ENCODE peak calls at places on chromosomes 1 and 21, in five cellular contexts. I, A, W, E and H are unnamed samples.

GRCh38 chr1:226657788-226658537 is 81.1 kb downstream of the ITPKB start:
- DNase-seq in I (no peak), A (no peak), W (no peak), E (peak), H (no peak)

GRCh38 chr1:108560430-108561144 is 687 bp downstream of the EEIG2 start:
- DNase-seq in I (peak), A (peak), W (peak), E (no peak), H (peak)

GRCh38 chr1:246795906-246796694 is 71.9 kb downstream of the SCCPDH start:
- DNase-seq in I (no peak), A (no peak), W (no peak), E (no peak), H (no peak)

GRCh38 chr1:109040627-109041613 is 982 bp downstream of the WDR47 start:
- DNase-seq in I (no peak), A (peak), W (no peak), E (peak), H (peak)

GRCh38 chr21:31337991-31338891 is 5.8 kb downstream of the TIAM1 start:
- DNase-seq in I (no peak), A (no peak), W (no peak), E (no peak), H (no peak)

GRCh38 chr1:39675220-39675619 is 3.3 kb upstream of the NT5C1A start:
- DNase-seq in I (no peak), A (no peak), W (no peak), E (no peak), H (no peak)

GRCh38 chr1:212935387-212935981 is 14.9 kb upstream of the VASH2 start:
- DNase-seq in I (no peak), A (no peak), W (no peak), E (no peak), H (no peak)

GRCh38 chr1:37391181-37391949 is 83.0 kb upstream of the ZC3H12A start:
- DNase-seq in I (no peak), A (peak), W (no peak), E (peak), H (peak)

GRCh38 chr1:108962681-108963051 is 618 bp downstream of the CLCC1 start:
- DNase-seq in I (peak), A (no peak), W (no peak), E (no peak), H (peak)

GRCh38 chr1:228727682-228728171 is 7.6 kb upstream of the RHOU start:
- DNase-seq in I (no peak), A (no peak), W (no peak), E (no peak), H (no peak)

GRCh38 chr1:205284420-205285144 is 37.0 kb downstream of the NUAK2 start:
- DNase-seq in I (peak), A (no peak), W (peak), E (peak), H (peak)

GRCh38 chr1:66350001-66350547 is 183.9 kb upstream of the SGIP1 start:
- DNase-seq in I (peak), A (no peak), W (no peak), E (no peak), H (peak)